ENCODE peak calls at places on chromosomes 1 and 21, in nine cellular contexts. K is SW480; E is ELR; B is psoas muscle; P is GM12891; G is GM04503; D is activated CD8-positive, alpha-beta memory T cell treated with anti-CD3 and anti-CD28 coated beads, Interleukin-2, amount 10 ng/mL, durations not matched to agents 7 days and 5 days; V is B cell; T is effector memory CD4-positive, alpha-beta T cell. N is an unnamed sample.

GRCh38 chr1:9651565-9652378 is at the start of gene PIK3CD:
- DNase-seq in T (peak; percentile 34), E (peak; percentile 60), G (no peak), D (peak; percentile 66), P (no peak), V (peak; percentile 74), K (no peak), B (peak; percentile 60), N (no peak)

GRCh38 chr1:246907472-246907871 is 24.3 kb downstream of the AHCTF1 start:
- DNase-seq in T (no peak), P (no peak), D (no peak), E (peak; percentile 61), K (peak; percentile 36), B (no peak), G (peak; percentile 22), V (no peak), N (no peak)

GRCh38 chr1:52551476-52552235 is 1.2 kb downstream of the TUT4 start:
- DNase-seq in K (peak; percentile 52), E (peak; percentile 67), T (peak; percentile 13), P (no peak), V (no peak), B (no peak), D (peak; percentile 50), G (no peak), N (no peak)

GRCh38 chr1:110673197-110673701 is 1.5 kb downstream of the KCNA3 start:
- DNase-seq in T (no peak), V (no peak), K (no peak), D (peak; percentile 71), E (no peak), G (no peak), B (peak; percentile 42), P (no peak), N (no peak)

GRCh38 chr21:34825101-34825500 is 156.3 kb downstream of the CLIC6 start:
- DNase-seq in P (no peak), B (no peak), T (no peak), D (no peak), K (no peak), V (no peak), G (no peak), E (no peak), N (no peak)

GRCh38 chr21:41966872-41967621 is 13.2 kb upstream of the C2CD2 start:
- DNase-seq in G (no peak), D (peak; percentile 25), B (peak; percentile 32), T (no peak), E (no peak), P (no peak), V (no peak), K (no peak), N (no peak)

GRCh38 chr21:39676054-39676771 is 63.5 kb downstream of the B3GALT5 start:
- DNase-seq in E (peak; percentile 3), V (no peak), G (no peak), T (no peak), K (peak; percentile 11), P (no peak), D (no peak), B (no peak), N (no peak)

GRCh38 chr1:76868916-76869315 is 1.6 kb downstream of the ST6GALNAC5 start:
- DNase-seq in P (no peak), B (no peak), T (no peak), K (no peak), D (no peak), E (no peak), G (no peak), V (no peak), N (no peak)

GRCh38 chr1:165420655-165421054 is 24.3 kb downstream of the RXRG start:
- DNase-seq in B (no peak), G (no peak), E (no peak), D (no peak), T (no peak), V (no peak), P (no peak), K (no peak), N (no peak)

GRCh38 chr1:51303751-51304196 is 26.6 kb downstream of the TTC39A start:
- DNase-seq in G (no peak), T (no peak), V (no peak), P (no peak), D (no peak), K (no peak), B (no peak), E (no peak), N (no peak)

GRCh38 chr1:219271914-219272545 is 98.4 kb downstream of the LYPLAL1 start:
- DNase-seq in B (no peak), E (no peak), V (no peak), P (no peak), D (no peak), K (no peak), G (no peak), T (no peak), N (no peak)

GRCh38 chr1:223016381-223016780 is 126.7 kb downstream of the TLR5 start:
- DNase-seq in B (no peak), D (no peak), E (no peak), K (no peak), P (no peak), T (no peak), G (no peak), V (no peak), N (no peak)

GRCh38 chr1:231751624-231751897 is 125.0 kb downstream of the DISC1 start:
- DNase-seq in D (no peak), B (no peak), G (no peak), T (no peak), V (no peak), E (no peak), P (no peak), K (no peak), N (no peak)

GRCh38 chr1:202117898-202118371 is 4.8 kb upstream of the GPR37L1 start:
- DNase-seq in K (no peak), P (no peak), V (no peak), G (no peak), T (no peak), B (no peak), D (no peak), E (no peak), N (no peak)

GRCh38 chr21:29196021-29196663 is 65.7 kb downstream of the MAP3K7CL start:
- DNase-seq in K (peak; percentile 83), T (peak; percentile 32), E (peak; percentile 98), P (peak; percentile 46), B (no peak), G (peak; percentile 52), D (peak; percentile 69), V (peak; percentile 77), N (peak; percentile 45)

GRCh38 chr1:210571356-210572334 is 242.9 kb downstream of the HHAT start:
- DNase-seq in B (no peak), D (no peak), V (no peak), T (no peak), P (no peak), G (no peak), K (no peak), E (no peak), N (no peak)

GRCh38 chr1:52364235-52364839 is 1.7 kb downstream of the CC2D1B start:
- DNase-seq in B (no peak), G (no peak), V (no peak), E (no peak), T (no peak), D (no peak), K (no peak), P (no peak), N (no peak)